ENCODE peak calls at places on chromosomes 5 and 9, in six cellular contexts. V, X, H, N, R and A are unnamed samples.

GRCh38 chr5:109388407-109388806 is 21.4 kb downstream of the PJA2 start:
- DNase-seq in V (peak; percentile 41), R (no peak), X (no peak), H (no peak), N (no peak), A (no peak)

GRCh38 chr5:68049053-68049713 is 166.4 kb upstream of the PIK3R1 start:
- DNase-seq in N (no peak), V (no peak), H (no peak), R (no peak), X (no peak), A (no peak)

GRCh38 chr9:105639936-105640335 is 22.3 kb upstream of the TAL2 start:
- DNase-seq in X (no peak), N (no peak), R (no peak), V (no peak), H (no peak), A (no peak)

GRCh38 chr9:37747271-37747753 is 6.3 kb upstream of the TRMT10B start:
- DNase-seq in N (no peak), X (no peak), V (peak; percentile 80), H (peak; percentile 72), R (no peak), A (peak; percentile 75)

GRCh38 chr9:126962336-126962735 is 47.8 kb downstream of the RALGPS1 start:
- DNase-seq in R (peak; percentile 75), X (no peak), N (no peak), V (no peak), H (no peak), A (no peak)

GRCh38 chr5:177980776-177981175 is 15.3 kb downstream of the PROP1 start:
- DNase-seq in R (no peak), X (no peak), H (no peak), N (no peak), V (no peak), A (no peak)

GRCh38 chr5:142095651-142096330 is 12.8 kb upstream of the NDFIP1 start:
- DNase-seq in V (no peak), N (peak; percentile 38), R (no peak), X (no peak), H (no peak), A (peak; percentile 97)

GRCh38 chr9:133592731-133593409 is 16.3 kb downstream of the FAM163B start:
- DNase-seq in N (no peak), R (peak; percentile 61), V (peak; percentile 43), X (no peak), H (no peak), A (peak; percentile 31)

GRCh38 chr5:105956456-105957177 is 1714.1 kb downstream of the EFNA5 start:
- DNase-seq in X (no peak), N (no peak), R (no peak), H (peak; percentile 37), V (peak; percentile 36), A (no peak)

GRCh38 chr5:179413711-179414458 is 68.6 kb upstream of the ADAMTS2 start:
- DNase-seq in V (no peak), R (no peak), H (no peak), X (no peak), N (no peak), A (no peak)

GRCh38 chr5:179225387-179225786 is 119.9 kb downstream of the ADAMTS2 start:
- DNase-seq in H (no peak), V (no peak), N (no peak), X (peak; percentile 25), R (no peak), A (no peak)

GRCh38 chr5:151724360-151724759 is 34.1 kb downstream of the ATOX1 start:
- DNase-seq in R (no peak), X (no peak), N (no peak), H (no peak), V (no peak), A (no peak)

GRCh38 chr5:111197523-111197922 is 26.7 kb upstream of the CAMK4 start:
- DNase-seq in R (no peak), N (no peak), H (no peak), X (no peak), V (peak; percentile 9), A (no peak)

GRCh38 chr5:16544607-16545374 is 72.0 kb downstream of the RETREG1 start:
- DNase-seq in H (no peak), X (no peak), N (no peak), R (no peak), V (peak; percentile 32), A (no peak)

GRCh38 chr5:99019812-99020697 is 91.2 kb upstream of the CHD1 start:
- DNase-seq in N (no peak), R (no peak), X (no peak), V (peak; percentile 84), H (peak; percentile 40), A (no peak)

GRCh38 chr9:10274156-10274555 is 338.6 kb downstream of the PTPRD start:
- DNase-seq in R (no peak), V (no peak), N (no peak), H (no peak), X (no peak), A (no peak)

GRCh38 chr9:34375901-34376595 is 650 bp downstream of the MYORG start:
- DNase-seq in X (peak; percentile 83), V (peak; percentile 17), R (peak; percentile 85), H (peak; percentile 57), N (peak; percentile 68), A (peak; percentile 75)

GRCh38 chr9:33952066-33952465 is 96.6 kb downstream of the UBAP2 start:
- DNase-seq in H (no peak), V (no peak), R (no peak), N (no peak), X (no peak), A (no peak)

GRCh38 chr9:72984150-72984947 is 31.5 kb upstream of the ALDH1A1 start:
- DNase-seq in V (no peak), X (no peak), H (no peak), N (no peak), R (no peak), A (no peak)

GRCh38 chr5:122500245-122501086 is 188.4 kb downstream of the SNCAIP start:
- DNase-seq in V (peak; percentile 69), X (no peak), R (no peak), H (peak; percentile 56), N (peak; percentile 33), A (peak; percentile 10)

GRCh38 chr5:350355-350754 is 28.8 kb downstream of the AHRR start:
- DNase-seq in N (no peak), V (no peak), R (no peak), X (no peak), H (peak; percentile 18), A (no peak)

GRCh38 chr9:94696545-94696944 is 30.0 kb upstream of the AOPEP start:
- DNase-seq in N (no peak), H (no peak), V (no peak), R (no peak), X (no peak), A (no peak)

GRCh38 chr5:123936548-123936947 is 424.6 kb downstream of the CSNK1G3 start:
- DNase-seq in N (no peak), V (no peak), R (no peak), H (no peak), X (no peak), A (no peak)

GRCh38 chr9:128722380-128723351 is 1.3 kb downstream of the ZDHHC12 start:
- DNase-seq in R (no peak), V (no peak), X (no peak), N (no peak), H (no peak), A (no peak)

GRCh38 chr9:128723866-128724743 is at the start of gene ZDHHC12:
- DNase-seq in R (peak; percentile 99), N (peak; percentile 97), V (peak; percentile 94), H (peak; percentile 99), X (peak; percentile 100), A (peak; percentile 100)

GRCh38 chr9:128723352-128723865 is 518 bp downstream of the ZDHHC12 start:
- DNase-seq in N (no peak), H (no peak), V (no peak), X (no peak), R (no peak), A (no peak)

GRCh38 chr9:128727626-128728248 is 3.8 kb upstream of the ZDHHC12 start:
- DNase-seq in V (no peak), H (no peak), X (no peak), R (no peak), N (no peak), A (no peak)

DNA sequence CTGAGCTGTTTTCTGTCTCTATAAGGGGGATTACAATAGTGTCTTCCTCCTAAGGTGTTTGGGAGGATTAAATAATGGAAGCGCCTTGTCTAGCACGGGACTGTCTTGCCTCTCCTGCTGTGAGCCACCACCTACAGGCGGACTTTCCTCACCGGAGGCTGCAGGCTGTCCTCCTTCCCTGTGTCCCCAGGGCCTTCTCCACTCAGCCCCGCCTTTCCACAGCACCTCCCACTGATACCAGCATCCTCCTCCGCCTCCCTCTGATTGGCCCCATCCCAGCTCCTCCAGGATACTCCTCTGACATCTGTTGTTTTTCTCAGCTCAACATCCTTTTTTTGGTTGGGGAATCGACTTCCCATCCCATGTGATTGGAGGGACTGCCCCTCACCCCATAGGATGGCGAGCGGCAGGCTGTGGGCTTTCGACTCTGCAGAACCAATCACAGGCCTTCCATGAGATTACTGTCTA is 851 bp upstream of the ZDHHC12 start:
- DNase-seq in H (peak; percentile 83), V (peak; percentile 86), X (peak; percentile 86), N (peak; percentile 86), R (peak; percentile 87), A (peak; percentile 58)
- TF ChIP-seq CTCF in H (no peak), V (no peak), X (no peak), N (no peak), R (no peak), A (no peak)

DNA sequence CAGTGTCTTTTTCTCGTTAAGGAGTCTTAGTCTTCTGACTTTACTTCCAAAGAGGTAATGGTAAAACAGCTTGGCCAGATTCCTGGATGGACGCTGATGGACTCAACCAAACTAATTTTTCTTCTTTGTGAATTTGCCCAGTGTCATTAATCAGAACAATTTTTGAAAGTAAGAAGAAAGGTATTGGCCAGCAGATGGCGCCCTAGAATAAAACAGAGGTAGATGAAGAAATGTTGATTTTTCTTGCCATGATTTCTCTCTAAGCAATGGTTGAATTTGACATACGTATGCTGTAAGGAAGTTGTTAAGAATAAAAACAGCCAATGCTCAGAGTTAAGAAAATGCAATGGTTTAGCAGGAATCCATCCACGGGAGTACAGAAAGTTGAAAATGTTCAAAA is 500.0 kb downstream of the DIRAS2 start:
- DNase-seq in X (no peak), N (no peak), R (no peak), V (peak; percentile 58), H (peak; percentile 48), A (peak; percentile 76)
- TF ChIP-seq CTCF in X (no peak), N (peak; percentile 67), R (peak; percentile 37), V (peak; percentile 37), H (peak; percentile 55), A (peak; percentile 67)

DNA sequence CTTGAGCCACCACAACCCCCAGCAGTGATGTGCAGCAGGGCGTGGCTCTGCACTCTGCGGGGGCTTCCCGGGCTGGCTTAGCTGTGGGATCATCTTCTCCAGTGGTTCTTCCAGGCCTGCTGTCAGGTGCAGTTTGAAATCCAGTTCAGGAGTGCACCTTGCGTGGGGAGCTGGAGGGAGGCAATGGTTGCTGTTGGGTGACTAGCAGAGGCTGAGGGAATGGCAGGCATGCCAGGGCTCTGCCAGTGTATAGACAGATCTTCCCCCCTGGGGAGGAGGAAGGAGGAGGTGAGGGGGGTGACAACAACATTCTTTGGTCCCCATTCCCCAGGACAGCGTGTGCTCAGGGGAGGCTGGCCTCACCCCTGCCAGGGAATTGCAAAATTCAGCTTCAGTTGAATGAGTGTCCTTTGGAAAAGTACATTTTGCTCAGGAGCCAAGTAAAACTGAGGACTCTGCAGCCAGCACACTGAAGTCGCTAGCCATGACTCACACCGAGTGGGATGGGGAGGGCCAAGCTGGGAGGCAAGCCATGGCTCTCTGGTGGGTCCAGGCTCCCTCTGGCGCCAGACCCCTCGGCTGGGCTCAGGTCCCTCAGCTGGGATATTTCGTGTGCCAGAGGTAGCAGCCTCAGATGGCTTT is 35.0 kb downstream of the ERGIC1 start:
- DNase-seq in H (peak; percentile 93), V (peak; percentile 97), N (peak; percentile 91), X (no peak), R (peak; percentile 95), A (peak; percentile 26)
- TF ChIP-seq CTCF in H (no peak), V (peak; percentile 56), N (peak; percentile 26), X (no peak), R (no peak), A (no peak)

GRCh38 chr5:74567351-74567870 is 73.1 kb downstream of the ENC1 start:
- DNase-seq in R (no peak), N (no peak), H (no peak), X (no peak), V (no peak), A (no peak)
- TF ChIP-seq CTCF in R (no peak), N (no peak), H (no peak), X (no peak), V (no peak), A (no peak)